ENCODE peak calls at places on chromosome 1, in five cellular contexts. G is HepG2, I is A549, V is K562, N is upper lobe of left lung. D is an unnamed sample.

GRCh38 chr1:42266253-42267135 is 68.5 kb downstream of the FOXJ3 start:
- ATAC-seq in G (no peak), I (no peak), V (peak), N (peak), D (no peak)

GRCh38 chr1:47031059-47031458 is 7.6 kb downstream of the CYP4X1 start:
- ATAC-seq in G (no peak), I (no peak), V (no peak), N (peak), D (no peak)

GRCh38 chr1:43421976-43422750 is 31.6 kb downstream of the HYI start:
- ATAC-seq in G (no peak), I (no peak), V (no peak), N (no peak), D (no peak)

GRCh38 chr1:172955161-172955821 is 95.5 kb downstream of the TNFSF18 start:
- ATAC-seq in G (no peak), I (no peak), V (no peak), N (no peak), D (no peak)

GRCh38 chr1:36080236-36080635 is 3.7 kb upstream of the TEKT2 start:
- ATAC-seq in G (no peak), I (no peak), V (no peak), N (no peak), D (no peak)

GRCh38 chr1:167196185-167196584 is 24.5 kb upstream of the POU2F1 start:
- ATAC-seq in G (no peak), I (no peak), V (no peak), N (no peak), D (no peak)

GRCh38 chr1:30366199-30366598 is 357.2 kb downstream of the MATN1 start:
- ATAC-seq in G (no peak), I (no peak), V (no peak), N (no peak), D (no peak)

GRCh38 chr1:158461534-158461933 is at the start of gene OR10K1:
- ATAC-seq in G (no peak), I (no peak), V (no peak), N (no peak), D (no peak)

GRCh38 chr1:225813250-225813964 is 3.5 kb downstream of the EPHX1 start:
- ATAC-seq in G (peak), I (peak), V (peak), N (peak), D (peak)

GRCh38 chr1:85308837-85309350 is 32.5 kb upstream of the BCL10 start:
- ATAC-seq in G (no peak), I (no peak), V (no peak), N (no peak), D (no peak)

GRCh38 chr1:115757286-115757810 is 11.2 kb downstream of the CASQ2 start:
- ATAC-seq in G (no peak), I (no peak), V (no peak), N (no peak), D (no peak)

GRCh38 chr1:151502859-151503509 is 8.2 kb upstream of the CGN start:
- ATAC-seq in G (peak), I (no peak), V (no peak), N (no peak), D (no peak)

GRCh38 chr1:173190101-173190895 is 16.8 kb downstream of the TNFSF4 start:
- ATAC-seq in G (peak), I (peak), V (no peak), N (peak), D (peak)

GRCh38 chr1:167121375-167122120 is 27.7 kb downstream of the STYXL2 start:
- ATAC-seq in G (no peak), I (peak), V (peak), N (peak), D (no peak)

GRCh38 chr1:160081261-160081936 is at the start of gene KCNJ9:
- ATAC-seq in G (no peak), I (no peak), V (peak), N (no peak), D (no peak)
- TF ChIP-seq EP300 in G (no peak), I (no peak), V (no peak), N (no peak), D (no peak)

GRCh38 chr1:110198746-110199145 is 11.4 kb upstream of the KCNC4 start:
- ATAC-seq in G (no peak), I (no peak), V (no peak), N (no peak), D (no peak)
- TF ChIP-seq EP300 in G (no peak), I (no peak), V (no peak), N (no peak), D (no peak)

DNA sequence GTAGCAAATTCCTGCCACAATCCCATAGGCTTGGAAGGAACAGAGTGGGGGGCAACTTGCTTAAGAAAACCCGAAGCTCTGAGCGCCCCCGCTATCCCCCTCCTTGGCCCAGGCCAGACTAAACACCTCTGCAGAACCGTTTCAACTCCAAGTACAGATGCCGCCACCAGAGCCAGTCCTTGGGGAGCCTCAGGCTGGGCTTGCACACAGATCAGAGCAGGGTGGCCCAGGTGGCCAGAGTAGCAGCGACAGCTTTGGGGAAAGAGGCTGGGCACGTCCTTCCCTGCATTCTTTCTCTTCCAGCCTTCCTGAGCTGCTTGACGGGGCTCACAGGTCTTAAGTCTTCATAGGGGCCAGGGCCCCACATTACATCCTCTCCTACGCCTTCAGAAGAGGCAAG is 181.6 kb upstream of the ZC3H12A start:
- ATAC-seq in G (no peak), I (no peak), V (no peak), N (no peak), D (no peak)
- TF ChIP-seq EP300 in G (no peak), I (no peak), V (no peak), N (no peak), D (no peak)

GRCh38 chr1:179283992-179284391 is 9.6 kb upstream of the SOAT1 start:
- ATAC-seq in G (no peak), I (no peak), V (no peak), N (no peak), D (no peak)

DNA sequence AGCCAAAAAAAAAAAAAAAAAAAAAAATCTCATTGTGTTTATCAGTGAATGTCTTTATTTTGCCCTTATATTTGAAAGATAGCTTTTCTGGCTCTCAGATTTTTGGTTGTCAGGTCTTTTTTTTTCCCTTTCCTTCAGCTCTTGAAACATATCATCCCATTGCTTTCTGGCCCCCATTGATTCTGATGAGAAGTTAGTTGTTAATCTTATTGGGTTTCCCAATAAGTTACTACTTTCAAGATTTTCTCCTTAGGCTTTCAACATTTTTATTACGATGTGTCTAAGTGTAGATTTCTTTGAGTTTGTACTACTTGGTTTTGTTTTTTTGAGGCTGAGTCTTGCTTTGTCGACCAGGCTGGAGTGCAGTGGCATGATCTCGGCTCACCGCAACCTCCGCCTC is 14.7 kb upstream of the SOAT1 start:
- ATAC-seq in G (no peak), I (no peak), V (no peak), N (no peak), D (no peak)
- TF ChIP-seq EP300 in G (no peak), I (no peak), V (no peak), N (no peak), D (no peak)

GRCh38 chr1:202516434-202516877 is 168.0 kb downstream of the PPP1R12B start:
- ATAC-seq in G (no peak), I (no peak), V (peak), N (no peak), D (no peak)
- TF ChIP-seq EP300 in G (no peak), I (no peak), V (no peak), N (no peak), D (no peak)

DNA sequence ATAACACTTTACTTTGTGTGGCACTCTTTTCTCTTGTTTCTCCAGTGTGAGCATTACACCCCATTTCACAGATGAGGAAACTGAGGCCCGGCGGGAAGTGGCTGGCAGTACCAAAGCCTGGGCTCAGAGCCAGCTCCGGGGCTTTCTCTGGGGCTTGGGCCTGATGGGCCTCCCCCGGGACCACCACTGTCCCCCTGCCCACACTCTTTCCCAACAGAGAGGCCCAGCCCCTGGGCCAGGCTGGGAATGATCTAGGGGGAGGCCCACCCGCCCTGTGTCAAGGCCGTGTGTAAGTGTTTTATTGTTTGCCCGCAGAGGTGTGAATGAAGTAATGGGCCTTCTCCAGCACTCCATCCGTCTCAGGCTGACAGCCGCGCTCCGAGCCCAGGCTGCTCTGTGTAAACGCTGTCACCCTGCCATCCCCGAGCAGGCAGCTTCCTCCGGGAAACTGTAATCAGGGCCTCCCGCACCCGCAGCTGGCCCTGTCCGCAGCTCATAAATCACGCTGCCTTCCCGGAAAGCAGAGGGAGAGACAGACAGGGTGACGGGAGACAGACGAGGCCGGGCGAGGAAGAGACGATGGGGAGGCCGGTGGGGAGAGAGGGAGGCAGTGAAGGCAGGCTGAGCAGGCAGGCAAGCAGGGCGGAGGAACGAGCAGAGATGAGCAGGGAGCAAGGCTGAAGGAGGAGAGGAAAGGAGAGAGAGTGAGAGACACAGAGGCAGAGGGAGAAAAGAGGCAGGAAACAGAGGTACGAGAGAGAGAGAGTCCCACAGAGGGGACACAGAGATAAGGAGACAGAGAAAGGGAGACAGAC is 109.7 kb upstream of the ZBTB40 start:
- ATAC-seq in G (peak), I (no peak), V (peak), N (peak), D (peak)
- TF ChIP-seq EP300 in G (no peak), I (no peak), V (no peak), N (no peak), D (no peak)

D was measured in gastroesophageal sphincter.